ENCODE peak calls at places on chromosomes 3 and 15, in five cellular contexts. T, E, J, P and V are unnamed samples.
A peak's percentile ranks its signal among the peaks of the same experiment; 100 is the strongest.

GRCh38 chr3:125072310-125072709 is 16.5 kb upstream of the HEG1 start:
- DNase-seq in E (no peak), J (no peak), P (no peak), T (no peak), V (no peak)

GRCh38 chr3:135228131-135228530 is 433.1 kb downstream of the EPHB1 start:
- DNase-seq in P (no peak), T (no peak), E (no peak), J (no peak), V (peak; percentile 8)

GRCh38 chr15:57914350-57915055 is 151.0 kb downstream of the ALDH1A2 start:
- DNase-seq in J (no peak), P (no peak), E (no peak), T (no peak), V (no peak)

GRCh38 chr3:129070086-129070875 is 9.7 kb downstream of the GP9 start:
- DNase-seq in E (no peak), J (no peak), T (no peak), P (no peak), V (no peak)

GRCh38 chr3:176341963-176342362 is 855.3 kb downstream of the TBL1XR1 start:
- DNase-seq in P (no peak), E (no peak), J (no peak), T (no peak), V (no peak)

GRCh38 chr3:33787328-33788009 is 11.0 kb upstream of the PDCD6IP start:
- DNase-seq in P (no peak), J (peak; percentile 47), T (peak; percentile 26), E (peak; percentile 15), V (no peak)

GRCh38 chr3:177523991-177524438 is 326.7 kb upstream of the TBL1XR1 start:
- DNase-seq in T (no peak), E (no peak), J (no peak), P (no peak), V (no peak)

GRCh38 chr3:171329759-171330158 is 130.4 kb downstream of the TNIK start:
- DNase-seq in J (no peak), P (no peak), T (no peak), E (no peak), V (no peak)

GRCh38 chr3:143158549-143158988 is 39.0 kb downstream of the CHST2 start:
- DNase-seq in P (no peak), J (no peak), E (no peak), T (no peak), V (no peak)

GRCh38 chr3:45642731-45643152 is 46.5 kb upstream of the SACM1L start:
- DNase-seq in E (no peak), P (no peak), J (no peak), T (no peak), V (peak; percentile 94)

GRCh38 chr15:99341786-99342185 is 90.5 kb downstream of the LRRC28 start:
- DNase-seq in T (no peak), P (no peak), J (no peak), E (no peak), V (no peak)

GRCh38 chr15:75684648-75685047 is 28.0 kb downstream of the CSPG4 start:
- DNase-seq in J (no peak), E (no peak), P (no peak), T (no peak), V (no peak)

GRCh38 chr15:92839696-92840095 is 60.4 kb upstream of the CHD2 start:
- DNase-seq in E (no peak), J (no peak), P (no peak), T (no peak), V (no peak)

GRCh38 chr3:64667887-64668581 is 19.8 kb downstream of the ADAMTS9 start:
- DNase-seq in T (peak; percentile 55), P (no peak), E (no peak), J (no peak), V (no peak)

GRCh38 chr3:32780735-32781210 is 37.0 kb upstream of the TRIM71 start:
- DNase-seq in J (no peak), T (peak; percentile 39), E (peak; percentile 1), P (no peak), V (peak; percentile 87)

GRCh38 chr3:194023501-194024280 is 112.3 kb upstream of the HES1 start:
- DNase-seq in E (no peak), T (no peak), J (no peak), P (no peak), V (no peak)

GRCh38 chr3:59998040-59998439 is 948.2 kb upstream of the CFAP20DC start:
- DNase-seq in J (no peak), P (no peak), T (no peak), E (no peak), V (no peak)

GRCh38 chr3:185822221-185822956 is 2.5 kb downstream of the IGF2BP2 start:
- DNase-seq in J (no peak), T (no peak), P (no peak), E (no peak), V (no peak)

GRCh38 chr3:126545544-126545943 is 13.2 kb downstream of the C3orf22 start:
- DNase-seq in P (no peak), E (no peak), T (no peak), J (no peak), V (no peak)

GRCh38 chr3:155286745-155287144 is 6.7 kb downstream of the STRIT1 start:
- DNase-seq in P (no peak), J (no peak), E (no peak), T (no peak), V (no peak)

GRCh38 chr15:72037321-72037720 is 80.6 kb downstream of the MYO9A start:
- DNase-seq in E (no peak), T (no peak), P (no peak), J (no peak), V (no peak)

GRCh38 chr3:123711356-123711755 is 126.5 kb upstream of the HACD2 start:
- DNase-seq in E (no peak), J (no peak), T (no peak), P (no peak), V (no peak)

GRCh38 chr3:179958759-179959158 is 78.0 kb downstream of the PEX5L start:
- DNase-seq in E (no peak), T (no peak), J (no peak), P (no peak), V (no peak)

GRCh38 chr15:73691398-73691797 is 7.2 kb downstream of the CD276 start:
- DNase-seq in P (no peak), T (peak; percentile 63), J (no peak), E (no peak), V (no peak)

GRCh38 chr15:33211409-33211808 is 16.9 kb upstream of the FMN1 start:
- DNase-seq in J (no peak), E (no peak), P (peak; percentile 65), T (no peak), V (no peak)

GRCh38 chr15:68499620-68500312 is 67.8 kb upstream of the ITGA11 start:
- DNase-seq in P (no peak), T (no peak), J (no peak), E (no peak), V (peak; percentile 42)

GRCh38 chr15:77538793-77539487 is 93.8 kb downstream of the LINGO1 start:
- DNase-seq in T (no peak), P (no peak), J (no peak), E (no peak), V (no peak)

GRCh38 chr15:60421544-60421943 is 23.8 kb upstream of the ANXA2 start:
- DNase-seq in T (no peak), E (no peak), P (no peak), J (no peak), V (no peak)

GRCh38 chr15:74768771-74769342 is 13.0 kb upstream of the CSK start:
- DNase-seq in E (no peak), J (no peak), P (no peak), T (peak; percentile 50), V (no peak)

GRCh38 chr3:184868477-184868876 is 56.5 kb downstream of the VPS8 start:
- DNase-seq in T (no peak), P (no peak), J (no peak), E (no peak), V (no peak)

GRCh38 chr3:99620976-99621375 is 17.4 kb upstream of the COL8A1 start:
- DNase-seq in J (no peak), T (no peak), E (no peak), P (peak; percentile 17), V (no peak)

GRCh38 chr3:72907851-72908620 is 20.2 kb downstream of the GXYLT2 start:
- DNase-seq in J (no peak), P (no peak), T (peak; percentile 40), E (no peak), V (no peak)

GRCh38 chr15:101710806-101711205 is 13.5 kb downstream of the TARS3 start:
- DNase-seq in P (peak; percentile 9), E (no peak), T (no peak), J (no peak), V (no peak)

GRCh38 chr3:133792171-133792763 is 13.3 kb upstream of the SRPRB start:
- DNase-seq in J (no peak), T (no peak), P (no peak), E (no peak), V (no peak)

GRCh38 chr15:72197045-72197459 is 535 bp downstream of the GRAMD2A start:
- DNase-seq in J (no peak), P (no peak), T (no peak), E (no peak), V (no peak)

GRCh38 chr15:39230205-39230916 is 350.5 kb upstream of the THBS1 start:
- DNase-seq in J (no peak), T (no peak), E (no peak), P (peak; percentile 47), V (no peak)